ENCODE peak calls at places on chromosomes 6 and 20, in six cellular contexts. N is suprapubic skin, T is H1, Q is breast epithelium, I is HepG2, W is stomach. G is an unnamed sample.
A peak's percentile ranks its signal among the peaks of the same experiment; 100 is the strongest.

GRCh38 chr6:128491041-128491642 is 29.3 kb downstream of the PTPRK start:
- DNase-seq in N (no peak), T (no peak), Q (no peak), I (peak; percentile 66), W (no peak), G (no peak)

GRCh38 chr6:113585246-113585645 is 271.9 kb upstream of the MARCKS start:
- DNase-seq in N (no peak), T (no peak), Q (no peak), I (no peak), W (no peak), G (no peak)

GRCh38 chr20:1478566-1478965 is 11.9 kb upstream of the NSFL1C start:
- DNase-seq in N (no peak), T (no peak), Q (no peak), I (no peak), W (no peak), G (no peak)

GRCh38 chr6:37314803-37315515 is 38.8 kb upstream of the RNF8 start:
- DNase-seq in N (no peak), T (peak; percentile 54), Q (no peak), I (peak; percentile 48), W (peak; percentile 41), G (no peak)

GRCh38 chr6:129748212-129748900 is 38.4 kb upstream of the ARHGAP18 start:
- DNase-seq in N (no peak), T (no peak), Q (no peak), I (peak; percentile 79), W (peak; percentile 39), G (no peak)

GRCh38 chr6:85468326-85468725 is 18.4 kb downstream of the NT5E start:
- DNase-seq in N (no peak), T (no peak), Q (no peak), I (peak; percentile 28), W (no peak), G (no peak)

GRCh38 chr6:291697-292505 is at the start of gene DUSP22:
- DNase-seq in N (peak; percentile 95), T (peak; percentile 87), Q (peak; percentile 89), I (peak; percentile 80), W (peak; percentile 92), G (no peak)

GRCh38 chr6:106773482-106773881 is 144.1 kb downstream of the QRSL1 start:
- DNase-seq in N (no peak), T (no peak), Q (peak; percentile 62), I (no peak), W (peak; percentile 57), G (no peak)

GRCh38 chr20:34539756-34540155 is 18.8 kb upstream of the MAP1LC3A start:
- DNase-seq in N (no peak), T (no peak), Q (no peak), I (no peak), W (no peak), G (no peak)

GRCh38 chr6:41071501-41071922 is 644 bp downstream of the OARD1 start:
- DNase-seq in N (no peak), T (no peak), Q (no peak), I (no peak), W (no peak), G (no peak)

GRCh38 chr20:52242237-52243230 is 51.0 kb upstream of the ZFP64 start:
- DNase-seq in N (no peak), T (no peak), Q (no peak), I (no peak), W (no peak), G (no peak)

GRCh38 chr6:145704153-145704781 is 31.1 kb downstream of the EPM2A start:
- DNase-seq in N (no peak), T (no peak), Q (no peak), I (no peak), W (no peak), G (no peak)

GRCh38 chr6:167779123-167779992 is 47.4 kb upstream of the AFDN start:
- DNase-seq in N (no peak), T (no peak), Q (no peak), I (no peak), W (no peak), G (no peak)

GRCh38 chr6:169229611-169230321 is 23.9 kb downstream of the THBS2 start:
- DNase-seq in N (peak; percentile 59), T (peak; percentile 23), Q (no peak), I (no peak), W (no peak), G (peak; percentile 87)

GRCh38 chr6:167044696-167045095 is 45.5 kb downstream of the CEP43 start:
- DNase-seq in N (no peak), T (no peak), Q (no peak), I (no peak), W (no peak), G (no peak)

GRCh38 chr20:34045294-34045693 is 51.6 kb downstream of the RALY start:
- DNase-seq in N (no peak), T (no peak), Q (no peak), I (peak; percentile 73), W (peak; percentile 43), G (no peak)

GRCh38 chr6:112360498-112360897 is 13.4 kb downstream of the RFPL4B start:
- DNase-seq in N (no peak), T (no peak), Q (no peak), I (no peak), W (no peak), G (no peak)

GRCh38 chr20:51579137-51579536 is 36.6 kb upstream of the NFATC2 start:
- DNase-seq in N (no peak), T (no peak), Q (no peak), I (no peak), W (no peak), G (no peak)

GRCh38 chr6:16291739-16292138 is 53.4 kb downstream of the GMPR start:
- DNase-seq in N (no peak), T (no peak), Q (no peak), I (no peak), W (no peak), G (no peak)

GRCh38 chr20:35304956-35305355 is 12.7 kb upstream of the FAM83C start:
- DNase-seq in N (no peak), T (no peak), Q (no peak), I (no peak), W (no peak), G (no peak)

GRCh38 chr6:56515081-56515905 is 127.4 kb downstream of the DST start:
- DNase-seq in N (no peak), T (no peak), Q (no peak), I (peak; percentile 37), W (no peak), G (no peak)

GRCh38 chr20:62837790-62838458 is 21.1 kb downstream of the COL9A3 start:
- DNase-seq in N (peak; percentile 86), T (no peak), Q (no peak), I (peak; percentile 68), W (peak; percentile 81), G (no peak)

GRCh38 chr6:159871241-159871640 is 19.5 kb upstream of the MAS1 start:
- DNase-seq in N (no peak), T (no peak), Q (no peak), I (no peak), W (peak; percentile 62), G (peak; percentile 40)

GRCh38 chr20:20786428-20786827 is 74.0 kb upstream of the RALGAPA2 start:
- DNase-seq in N (no peak), T (no peak), Q (no peak), I (no peak), W (no peak), G (no peak)

GRCh38 chr6:31203345-31203979 is 33.0 kb upstream of the POU5F1 start:
- DNase-seq in N (no peak), T (no peak), Q (no peak), I (peak; percentile 75), W (no peak), G (no peak)

GRCh38 chr6:155154158-155154830 is 109.5 kb upstream of the CLDN20 start:
- DNase-seq in N (no peak), T (no peak), Q (no peak), I (peak; percentile 30), W (no peak), G (no peak)

DNA sequence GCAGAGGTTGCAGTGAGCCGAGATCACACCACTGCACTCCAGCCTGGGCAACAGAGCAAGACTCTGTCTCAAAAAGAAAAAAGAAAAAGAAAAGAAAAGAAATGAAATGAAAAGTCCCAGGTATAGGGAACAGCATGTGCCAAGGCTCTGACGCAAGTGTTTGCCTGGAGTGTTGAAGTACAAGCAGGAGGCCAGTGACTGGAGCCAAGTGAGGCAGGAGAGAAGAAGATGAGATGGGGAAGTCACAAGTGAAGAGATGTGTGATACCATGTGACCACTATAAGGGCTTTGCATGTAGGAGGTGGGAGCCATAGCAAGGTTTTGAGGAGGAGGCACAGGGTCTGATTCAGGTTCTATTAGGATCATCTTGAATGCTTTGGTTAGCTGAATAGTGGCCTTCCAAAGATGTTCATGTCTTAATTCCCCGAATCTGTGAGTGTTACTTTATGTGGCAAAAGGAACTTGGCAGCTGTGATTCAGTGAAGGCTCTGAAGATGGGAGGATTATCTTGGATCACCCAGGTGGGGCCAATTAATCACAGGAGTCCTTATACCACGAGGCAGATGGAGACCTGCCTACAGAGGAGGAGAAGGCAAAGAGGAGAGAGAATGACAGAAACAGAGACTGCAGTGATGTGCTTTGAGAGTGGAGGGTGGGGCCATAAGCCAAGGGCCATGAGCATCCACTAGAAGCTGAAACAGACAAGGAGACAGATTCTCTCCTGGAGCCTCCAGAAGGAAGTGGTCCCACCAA is 91.1 kb upstream of the PTPN1 start:
- DNase-seq in N (no peak), T (no peak), Q (no peak), I (no peak), W (peak; percentile 58), G (no peak)
- TF ChIP-seq POLR2AphosphoS5 in N (no peak), T (no peak), Q (no peak), I (no peak), W (no peak), G (no peak)

GRCh38 chr6:137265574-137265973 is 46.4 kb upstream of the IFNGR1 start:
- DNase-seq in N (no peak), T (no peak), Q (no peak), I (no peak), W (no peak), G (no peak)
- TF ChIP-seq POLR2AphosphoS5 in N (no peak), T (no peak), Q (no peak), I (no peak), W (no peak), G (no peak)

GRCh38 chr6:45946352-45946751 is 69.3 kb downstream of the CLIC5 start:
- DNase-seq in N (no peak), T (no peak), Q (no peak), I (peak; percentile 25), W (no peak), G (no peak)
- TF ChIP-seq POLR2AphosphoS5 in N (no peak), T (no peak), Q (no peak), I (no peak), W (peak; percentile 26), G (no peak)

DNA sequence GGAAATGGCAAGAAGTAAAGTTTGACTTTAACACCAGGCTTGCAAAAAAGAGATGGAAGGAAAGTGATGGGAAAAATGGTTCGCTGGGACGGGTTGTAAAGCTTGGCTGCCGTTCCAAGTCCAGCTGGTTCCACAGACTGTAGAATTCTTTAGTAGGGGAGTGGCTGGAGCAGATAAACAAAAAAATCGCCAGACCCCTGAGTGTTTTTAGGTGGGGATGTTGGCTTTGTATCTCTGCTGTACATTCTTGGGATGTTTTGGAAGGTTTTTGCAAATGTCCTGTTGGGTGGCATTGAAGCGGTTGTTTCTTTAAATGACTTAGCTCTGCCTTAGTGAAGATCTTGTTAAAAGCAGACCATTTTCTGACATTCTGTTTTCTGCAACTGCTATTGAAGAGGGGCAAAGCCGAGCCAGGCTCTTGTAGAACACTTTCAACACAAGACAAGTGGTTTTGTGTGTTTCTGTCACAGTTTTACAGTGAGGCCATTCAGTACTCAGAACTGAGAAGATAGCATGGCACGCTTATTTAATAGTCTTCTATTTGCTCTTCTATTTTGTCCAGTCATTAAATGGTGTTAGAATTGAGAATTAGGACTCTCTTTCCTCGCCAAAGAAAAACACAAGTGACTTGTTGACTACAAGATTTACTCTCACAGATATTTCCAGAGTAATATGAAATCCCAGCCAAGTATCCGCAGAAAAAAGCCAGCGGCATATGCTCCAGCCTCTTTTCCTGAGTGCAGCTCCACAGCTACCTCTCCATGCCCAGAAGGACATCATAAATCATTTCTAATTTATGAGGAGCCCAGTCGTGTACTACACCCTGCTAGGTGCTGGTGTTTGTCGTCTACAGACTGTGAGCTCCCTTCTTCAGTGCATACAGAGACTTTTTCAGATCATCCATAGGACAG is 65.7 kb downstream of the PHACTR2 start:
- DNase-seq in N (no peak), T (no peak), Q (no peak), I (peak; percentile 82), W (no peak), G (no peak)
- TF ChIP-seq POLR2AphosphoS5 in N (no peak), T (no peak), Q (no peak), I (no peak), W (no peak), G (no peak)